ENCODE peak calls at places on chromosomes 3 and 15, in six cellular contexts. O, F, M, D, Z and E are unnamed samples.

GRCh38 chr3:49654955-49655556 is 19.1 kb upstream of the APEH start:
- DNase-seq in M (no peak), D (no peak), Z (no peak), F (no peak), O (no peak), E (no peak)

GRCh38 chr3:183027276-183027675 is 46.9 kb upstream of the DCUN1D1 start:
- DNase-seq in D (no peak), O (no peak), M (no peak), Z (no peak), F (peak), E (no peak)

GRCh38 chr15:29208352-29208751 is 61.3 kb downstream of the NSMCE3 start:
- DNase-seq in F (no peak), D (no peak), Z (no peak), M (no peak), O (no peak), E (no peak)

GRCh38 chr3:151901946-151902285 is 28.5 kb downstream of the SUCNR1 start:
- DNase-seq in F (no peak), D (no peak), M (no peak), O (no peak), Z (no peak), E (no peak)

GRCh38 chr3:160612386-160613115 is 47.2 kb upstream of the KPNA4 start:
- DNase-seq in M (no peak), F (no peak), D (no peak), O (no peak), Z (no peak), E (no peak)

GRCh38 chr3:112847692-112848091 is 1.0 kb upstream of the CD200R1L start:
- DNase-seq in O (no peak), Z (no peak), F (no peak), M (no peak), D (no peak), E (no peak)

GRCh38 chr3:63308072-63308471 is 30.0 kb downstream of the SYNPR start:
- DNase-seq in F (no peak), M (no peak), Z (no peak), D (no peak), O (no peak), E (no peak)

GRCh38 chr3:158562674-158563073 is 8.3 kb upstream of the MLF1 start:
- DNase-seq in M (no peak), Z (no peak), D (no peak), O (no peak), F (no peak), E (no peak)

GRCh38 chr3:53823956-53824320 is 22.3 kb downstream of the CHDH start:
- DNase-seq in F (no peak), Z (no peak), O (no peak), M (no peak), D (no peak), E (no peak)

GRCh38 chr15:92906038-92906437 is 5.9 kb downstream of the CHD2 start:
- DNase-seq in F (no peak), M (no peak), D (no peak), Z (no peak), O (no peak), E (no peak)

GRCh38 chr3:156106721-156107373 is 13.5 kb upstream of the KCNAB1 start:
- DNase-seq in M (no peak), D (no peak), Z (no peak), F (no peak), O (no peak), E (no peak)

GRCh38 chr15:99409560-99409959 is 156.2 kb upstream of the MEF2A start:
- DNase-seq in M (no peak), Z (no peak), O (no peak), D (no peak), F (no peak), E (no peak)

GRCh38 chr3:14460342-14461005 is 58.1 kb downstream of the SLC6A6 start:
- DNase-seq in Z (peak), F (peak), D (no peak), M (peak), O (no peak), E (no peak)

GRCh38 chr3:141646760-141647561 is 91.1 kb upstream of the RNF7 start:
- DNase-seq in F (peak), O (peak), Z (no peak), D (no peak), M (no peak), E (no peak)

GRCh38 chr3:177885063-177885462 is 651.2 kb upstream of the KCNMB2 start:
- DNase-seq in Z (no peak), M (no peak), F (no peak), D (no peak), O (no peak), E (no peak)

GRCh38 chr3:170421758-170422157 is 3.1 kb downstream of the CLDN11 start:
- DNase-seq in D (no peak), Z (no peak), O (no peak), M (no peak), F (no peak), E (no peak)

GRCh38 chr3:64462203-64463120 is 225.3 kb downstream of the ADAMTS9 start:
- DNase-seq in D (no peak), Z (peak), O (no peak), M (no peak), F (peak), E (no peak)

GRCh38 chr15:96551722-96552121 is 221.2 kb downstream of the NR2F2 start:
- DNase-seq in M (no peak), Z (no peak), O (no peak), D (no peak), F (no peak), E (no peak)

GRCh38 chr15:78672285-78673003 is 31.4 kb upstream of the CHRNB4 start:
- DNase-seq in F (no peak), O (no peak), D (no peak), Z (no peak), M (no peak), E (no peak)

GRCh38 chr3:14532691-14533456 is 7.3 kb downstream of the GRIP2 start:
- DNase-seq in Z (no peak), O (peak), M (peak), D (peak), F (no peak), E (peak)

GRCh38 chr15:52102468-52102867 is 10.1 kb downstream of the BCL2L10 start:
- DNase-seq in M (no peak), D (no peak), Z (peak), O (no peak), F (peak), E (no peak)

GRCh38 chr3:114331007-114331406 is 37.2 kb downstream of the TIGIT start:
- DNase-seq in D (no peak), O (no peak), F (no peak), Z (no peak), M (no peak), E (peak)

GRCh38 chr3:74739242-74739641 is 124.8 kb upstream of the CNTN3 start:
- DNase-seq in D (no peak), O (no peak), Z (no peak), M (no peak), F (no peak), E (no peak)

GRCh38 chr15:58179206-58179605 is 41.0 kb downstream of the AQP9 start:
- DNase-seq in M (no peak), D (no peak), O (no peak), F (peak), Z (no peak), E (no peak)

GRCh38 chr3:38165722-38166387 is 518 bp downstream of the OXSR1 start:
- DNase-seq in Z (no peak), F (peak), D (no peak), M (no peak), O (no peak), E (no peak)

GRCh38 chr3:45896956-45897355 is 10.6 kb downstream of the CCR9 start:
- DNase-seq in F (peak), D (no peak), M (no peak), O (no peak), Z (peak), E (no peak)

GRCh38 chr3:99319450-99319849 is 318.9 kb upstream of the COL8A1 start:
- DNase-seq in Z (no peak), M (no peak), F (peak), O (no peak), D (no peak), E (no peak)

GRCh38 chr3:99317196-99317595 is 321.2 kb upstream of the COL8A1 start:
- DNase-seq in M (no peak), F (no peak), O (no peak), Z (no peak), D (no peak), E (no peak)

GRCh38 chr3:99315896-99316295 is 322.5 kb upstream of the COL8A1 start:
- DNase-seq in Z (no peak), M (no peak), D (no peak), O (no peak), F (peak), E (no peak)

GRCh38 chr3:99313481-99313880 is 324.9 kb upstream of the COL8A1 start:
- DNase-seq in M (no peak), O (no peak), F (peak), D (no peak), Z (no peak), E (no peak)
- TF ChIP-seq CTCF in M (no peak), O (no peak), F (no peak), D (no peak), Z (no peak), E (no peak)

GRCh38 chr3:134312873-134313838 is 61.1 kb downstream of the AMOTL2 start:
- DNase-seq in D (no peak), O (peak), Z (no peak), F (peak), M (peak), E (peak)
- TF ChIP-seq CTCF in D (no peak), O (peak), Z (peak), F (peak), M (peak), E (peak)

GRCh38 chr3:9107738-9108137 is 141.7 kb downstream of the SRGAP3 start:
- DNase-seq in M (no peak), O (no peak), D (no peak), Z (no peak), F (no peak), E (no peak)

GRCh38 chr3:9110316-9110715 is 139.1 kb downstream of the SRGAP3 start:
- DNase-seq in F (no peak), O (no peak), D (no peak), M (peak), Z (no peak), E (peak)

GRCh38 chr3:9110802-9111201 is 138.6 kb downstream of the SRGAP3 start:
- DNase-seq in O (no peak), F (peak), D (no peak), Z (no peak), M (no peak), E (no peak)

GRCh38 chr3:9109570-9109914 is 139.9 kb downstream of the SRGAP3 start:
- DNase-seq in F (no peak), Z (no peak), D (no peak), M (no peak), O (no peak), E (no peak)

GRCh38 chr3:9108876-9109569 is 140.4 kb downstream of the SRGAP3 start:
- DNase-seq in O (no peak), F (no peak), D (no peak), Z (no peak), M (no peak), E (no peak)
- TF ChIP-seq CTCF in O (no peak), F (no peak), D (no peak), Z (no peak), M (peak), E (no peak)

DNA sequence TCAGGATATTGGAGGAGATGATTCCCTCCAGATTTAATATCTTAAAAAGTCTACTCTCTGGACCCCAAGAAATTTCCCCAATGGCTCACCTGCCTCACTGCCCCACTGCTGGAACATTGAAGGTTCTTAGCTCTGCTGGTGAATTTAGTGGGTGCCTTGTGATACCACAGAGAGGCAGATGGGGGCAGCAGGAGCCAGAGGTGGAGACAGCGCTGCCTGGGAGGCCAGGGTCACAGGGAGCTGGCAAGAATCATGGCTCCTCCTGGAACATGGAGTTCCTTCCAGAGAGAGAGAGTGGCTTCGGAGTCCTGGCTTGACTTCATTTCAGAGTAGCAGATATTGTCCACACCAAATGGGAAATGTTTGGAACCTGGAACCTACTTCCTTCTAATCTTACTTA is 263.5 kb upstream of the CFAP20DC start:
- DNase-seq in O (peak), M (peak), D (no peak), F (no peak), Z (no peak), E (peak)
- TF ChIP-seq CTCF in O (peak), M (peak), D (no peak), F (peak), Z (peak), E (peak)

GRCh38 chr15:81280696-81281095 is 43.2 kb downstream of the STARD5 start:
- DNase-seq in Z (no peak), M (no peak), D (no peak), F (no peak), O (no peak), E (no peak)

GRCh38 chr15:81281176-81281735 is 42.7 kb downstream of the STARD5 start:
- DNase-seq in O (no peak), F (no peak), M (no peak), D (no peak), Z (no peak), E (peak)

GRCh38 chr15:81278306-81279029 is 45.5 kb downstream of the STARD5 start:
- DNase-seq in Z (no peak), M (no peak), F (no peak), O (no peak), D (no peak), E (no peak)

GRCh38 chr15:81280086-81280485 is 43.9 kb downstream of the STARD5 start:
- DNase-seq in D (no peak), F (no peak), O (no peak), M (no peak), Z (no peak), E (no peak)

GRCh38 chr15:81279621-81280051 is 44.3 kb downstream of the STARD5 start:
- DNase-seq in Z (no peak), F (no peak), O (no peak), D (no peak), M (no peak), E (peak)
- TF ChIP-seq CTCF in Z (no peak), F (no peak), O (no peak), D (no peak), M (no peak), E (no peak)

GRCh38 chr3:129033151-129033550 is 27.4 kb upstream of the GP9 start:
- DNase-seq in F (no peak), Z (no peak), O (no peak), D (no peak), M (no peak), E (no peak)
- TF ChIP-seq CTCF in F (no peak), Z (no peak), O (no peak), D (no peak), M (no peak), E (no peak)

DNA sequence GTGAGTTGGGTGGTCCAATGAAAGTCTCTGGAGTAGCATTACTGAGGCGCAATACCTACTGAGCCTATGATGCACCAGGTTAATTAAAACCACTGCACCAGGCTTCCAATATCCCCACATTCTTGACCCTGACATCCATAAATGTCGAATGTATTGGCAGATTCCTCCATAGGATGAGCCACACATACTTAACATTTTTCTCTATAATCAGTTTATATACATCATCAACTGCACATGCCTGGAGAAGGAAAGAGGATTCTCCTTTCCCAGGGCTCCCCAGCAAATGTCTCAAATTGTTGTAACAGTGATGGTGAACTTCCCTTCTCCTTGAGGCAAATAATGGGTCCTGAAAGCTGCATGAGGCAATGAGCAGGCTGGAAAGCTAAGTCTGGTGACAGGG is 82.3 kb upstream of the LPP start:
- DNase-seq in F (no peak), Z (no peak), D (no peak), M (no peak), O (no peak), E (no peak)
- TF ChIP-seq CTCF in F (no peak), Z (no peak), D (no peak), M (no peak), O (no peak), E (no peak)

GRCh38 chr15:48643776-48644497 is 1.6 kb downstream of the FBN1 start:
- DNase-seq in M (no peak), O (no peak), F (peak), Z (no peak), D (no peak), E (no peak)

GRCh38 chr15:48638966-48639365 is 6.5 kb downstream of the FBN1 start:
- DNase-seq in F (peak), D (no peak), M (no peak), Z (no peak), O (no peak), E (no peak)

GRCh38 chr15:48643236-48643635 is 2.3 kb downstream of the FBN1 start:
- DNase-seq in M (no peak), D (no peak), O (no peak), F (no peak), Z (no peak), E (no peak)

GRCh38 chr15:48642795-48643194 is 2.7 kb downstream of the FBN1 start:
- DNase-seq in F (no peak), M (no peak), Z (no peak), O (no peak), D (no peak), E (no peak)

DNA sequence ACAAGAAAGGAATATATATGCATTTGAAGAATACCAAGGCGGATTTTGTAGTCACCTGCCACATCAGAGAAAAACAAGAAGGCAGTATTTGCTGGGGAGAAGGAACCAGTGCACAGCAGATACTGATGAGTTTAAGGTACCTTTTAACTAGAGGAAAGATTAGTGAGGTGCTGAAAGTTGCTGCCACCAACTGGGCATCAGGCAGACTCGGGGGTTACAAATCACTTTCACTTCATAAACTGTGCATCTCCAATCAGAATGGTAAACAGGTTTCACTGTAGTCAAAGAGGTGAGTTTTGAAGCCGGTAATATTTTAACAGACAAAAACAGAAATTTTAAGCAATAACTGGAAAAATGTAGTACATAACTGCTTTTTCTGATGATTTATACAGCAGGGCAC is 4.1 kb downstream of the FBN1 start:
- DNase-seq in D (no peak), Z (no peak), F (no peak), M (no peak), O (no peak), E (no peak)
- TF ChIP-seq CTCF in D (no peak), Z (peak), F (peak), M (peak), O (no peak), E (peak)

DNA sequence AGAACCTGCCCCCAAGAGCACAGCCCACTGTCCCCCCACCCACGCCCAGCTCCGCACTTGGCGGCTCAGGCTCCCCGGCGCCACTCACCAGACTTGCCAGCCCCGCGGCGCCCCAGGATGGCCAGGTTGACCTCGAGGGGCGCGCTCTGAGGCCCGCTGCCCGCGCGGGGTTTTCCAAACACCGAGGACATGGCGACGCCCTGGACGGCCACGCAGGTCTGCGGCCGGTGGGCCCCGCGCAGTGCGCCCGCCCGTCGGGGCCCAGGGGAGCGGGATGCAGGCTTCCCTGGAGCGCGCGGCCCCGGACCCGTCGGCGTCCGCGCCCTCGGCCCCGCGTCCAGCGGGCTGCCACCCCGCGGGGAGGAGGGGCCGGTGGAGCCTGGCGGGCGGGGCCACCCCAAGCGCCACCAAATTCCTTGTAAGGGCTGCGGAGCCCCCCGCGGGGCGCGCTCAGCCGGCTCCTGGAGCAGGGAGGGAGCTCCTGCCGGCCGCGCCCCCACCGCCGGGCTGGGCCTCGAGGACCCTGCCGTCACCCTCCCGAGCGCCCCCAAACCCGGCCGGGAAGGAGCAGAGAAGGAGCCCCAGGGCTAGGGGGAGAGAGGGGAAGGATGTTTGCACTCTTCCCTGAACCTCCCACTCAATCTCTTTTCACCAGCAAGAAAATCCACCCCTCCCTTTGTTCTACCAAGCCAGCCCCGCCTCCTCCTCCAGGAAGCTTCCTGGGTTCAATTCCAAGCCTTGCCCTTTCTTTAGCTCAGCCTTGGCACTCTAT is at the start of gene RASL12:
- DNase-seq in D (no peak), F (no peak), O (no peak), Z (no peak), M (peak), E (no peak)
- TF ChIP-seq CTCF in D (no peak), F (no peak), O (no peak), Z (no peak), M (no peak), E (no peak)

DNA sequence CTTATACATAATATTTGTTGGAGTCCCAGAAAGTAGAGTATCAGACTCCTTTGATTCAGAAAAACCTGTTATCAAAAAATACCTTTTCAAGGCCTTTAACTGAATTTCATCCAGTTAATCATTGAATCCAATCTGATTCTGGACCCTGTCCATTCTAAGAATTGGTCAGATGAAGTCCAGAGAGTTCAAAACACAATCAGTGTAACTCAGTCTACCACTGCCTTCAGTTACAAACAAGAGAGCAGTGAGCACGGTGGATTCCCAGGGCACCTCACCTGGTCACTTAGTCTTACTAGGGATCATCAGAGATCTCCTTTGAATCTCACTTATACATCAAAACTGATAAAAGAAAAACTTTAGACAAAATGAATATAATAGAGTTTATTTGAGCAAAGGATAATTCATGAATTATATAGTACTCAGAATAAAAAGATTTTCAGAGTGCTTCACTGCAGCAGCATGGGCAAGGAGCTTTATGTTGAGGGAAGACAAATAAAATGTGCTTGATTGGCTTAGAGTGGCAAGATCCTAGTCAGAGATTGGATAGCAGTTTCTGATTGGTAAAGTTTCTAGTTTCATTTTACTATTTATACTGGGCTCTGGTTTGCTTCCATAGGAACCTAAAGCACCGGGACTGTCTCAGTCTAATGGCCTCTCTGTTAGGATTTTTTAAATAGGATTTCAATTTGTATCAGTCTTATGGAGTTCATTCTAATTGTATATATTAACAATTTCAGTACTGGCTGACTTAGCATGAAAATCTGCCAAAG is 474.9 kb upstream of the GOLIM4 start:
- DNase-seq in Z (no peak), D (no peak), M (no peak), F (no peak), O (no peak), E (no peak)
- TF ChIP-seq CTCF in Z (no peak), D (no peak), M (no peak), F (no peak), O (no peak), E (no peak)